ENCODE peak calls at places on chromosomes 6 and 20, in eight cellular contexts. O, Z, J, D, K, R, P and W are unnamed samples.

GRCh38 chr20:38997622-38998021 is 35.5 kb downstream of the DHX35 start:
- DNase-seq in O (no peak), Z (no peak), J (no peak), D (no peak), K (no peak), R (no peak), P (peak), W (no peak)

GRCh38 chr20:4373454-4373853 is 348.3 kb upstream of the PRND start:
- DNase-seq in O (no peak), Z (no peak), J (no peak), D (no peak), K (no peak), R (no peak), P (no peak), W (no peak)

GRCh38 chr6:18218233-18218632 is 46.1 kb downstream of the DEK start:
- DNase-seq in O (no peak), Z (no peak), J (no peak), D (no peak), K (no peak), R (no peak), P (no peak), W (no peak)

GRCh38 chr6:135115411-135116293 is 61.0 kb upstream of the HBS1L start:
- DNase-seq in O (no peak), Z (no peak), J (no peak), D (no peak), K (no peak), R (no peak), P (no peak), W (no peak)

GRCh38 chr6:116975600-116975999 is 98.6 kb downstream of the RFX6 start:
- DNase-seq in O (no peak), Z (no peak), J (no peak), D (no peak), K (no peak), R (no peak), P (no peak), W (no peak)

GRCh38 chr6:43159599-43159998 is 11.5 kb upstream of the SRF start:
- DNase-seq in O (no peak), Z (no peak), J (no peak), D (no peak), K (no peak), R (no peak), P (no peak), W (no peak)

GRCh38 chr6:91565207-91565606 is 978.3 kb upstream of the MAP3K7 start:
- DNase-seq in O (no peak), Z (no peak), J (no peak), D (no peak), K (no peak), R (no peak), P (no peak), W (no peak)

GRCh38 chr6:28117386-28118050 is 6.9 kb upstream of the ZSCAN16 start:
- DNase-seq in O (no peak), Z (no peak), J (no peak), D (no peak), K (no peak), R (no peak), P (no peak), W (no peak)

GRCh38 chr6:124962617-124963415 is 579 bp downstream of the RNF217 start:
- DNase-seq in O (peak), Z (peak), J (peak), D (peak), K (peak), R (peak), P (peak), W (no peak)

GRCh38 chr20:53883098-53883762 is 187.2 kb downstream of the BCAS1 start:
- DNase-seq in O (no peak), Z (no peak), J (no peak), D (peak), K (no peak), R (no peak), P (no peak), W (no peak)

GRCh38 chr6:84356907-84357306 is 129.5 kb upstream of the CEP162 start:
- DNase-seq in O (no peak), Z (peak), J (no peak), D (no peak), K (no peak), R (no peak), P (no peak), W (no peak)

GRCh38 chr6:28303570-28303969 is 22.2 kb downstream of the PGBD1 start:
- DNase-seq in O (no peak), Z (no peak), J (no peak), D (no peak), K (no peak), R (no peak), P (no peak), W (no peak)

GRCh38 chr20:45860573-45861011 is 3.2 kb downstream of the ZSWIM3 start:
- DNase-seq in O (no peak), Z (no peak), J (no peak), D (peak), K (no peak), R (no peak), P (no peak), W (no peak)

GRCh38 chr20:31933698-31934097 is 18.1 kb downstream of the PDRG1 start:
- DNase-seq in O (no peak), Z (no peak), J (no peak), D (no peak), K (no peak), R (no peak), P (no peak), W (no peak)

GRCh38 chr20:41462372-41463161 is 95.9 kb upstream of the EMILIN3 start:
- DNase-seq in O (no peak), Z (no peak), J (no peak), D (no peak), K (no peak), R (no peak), P (no peak), W (no peak)

GRCh38 chr20:62321521-62321948 is 18.7 kb downstream of the ADRM1 start:
- DNase-seq in O (no peak), Z (no peak), J (no peak), D (peak), K (no peak), R (no peak), P (peak), W (no peak)

GRCh38 chr6:42720739-42721138 is 1.7 kb downstream of the PRPH2 start:
- DNase-seq in O (peak), Z (no peak), J (no peak), D (no peak), K (no peak), R (no peak), P (no peak), W (no peak)

GRCh38 chr6:109834595-109835437 is 143.3 kb upstream of the GPR6 start:
- DNase-seq in O (no peak), Z (no peak), J (no peak), D (no peak), K (no peak), R (no peak), P (no peak), W (no peak)

GRCh38 chr6:90184334-90185298 is 112.0 kb downstream of the BACH2 start:
- DNase-seq in O (no peak), Z (no peak), J (no peak), D (no peak), K (no peak), R (no peak), P (no peak), W (no peak)

GRCh38 chr20:33673411-33674293 is 576 bp downstream of the NECAB3 start:
- DNase-seq in O (peak), Z (no peak), J (no peak), D (no peak), K (no peak), R (no peak), P (peak), W (no peak)

GRCh38 chr6:7047966-7048365 is 59.8 kb upstream of the RREB1 start:
- DNase-seq in O (no peak), Z (no peak), J (no peak), D (peak), K (no peak), R (no peak), P (no peak), W (no peak)

GRCh38 chr6:1767481-1768246 is 157.9 kb downstream of the FOXC1 start:
- DNase-seq in O (no peak), Z (peak), J (no peak), D (peak), K (no peak), R (no peak), P (no peak), W (no peak)

GRCh38 chr6:139378882-139379341 is 4.5 kb upstream of the CITED2 start:
- DNase-seq in O (no peak), Z (no peak), J (no peak), D (peak), K (no peak), R (no peak), P (no peak), W (peak)

GRCh38 chr6:101195581-101195980 is 197.9 kb upstream of the GRIK2 start:
- DNase-seq in O (no peak), Z (no peak), J (no peak), D (no peak), K (no peak), R (no peak), P (no peak), W (no peak)

GRCh38 chr6:139277161-139277560 is 14.6 kb downstream of the TXLNB start:
- DNase-seq in O (no peak), Z (no peak), J (no peak), D (no peak), K (no peak), R (no peak), P (no peak), W (no peak)

GRCh38 chr6:158560787-158561246 is 926 bp downstream of the TMEM181 start:
- DNase-seq in O (no peak), Z (no peak), J (peak), D (no peak), K (no peak), R (no peak), P (no peak), W (no peak)

GRCh38 chr6:157925771-157926170 is 55.9 kb upstream of the SYNJ2 start:
- DNase-seq in O (no peak), Z (no peak), J (no peak), D (no peak), K (no peak), R (no peak), P (no peak), W (no peak)

GRCh38 chr6:38804368-38804767 is 89.3 kb downstream of the DNAH8 start:
- DNase-seq in O (no peak), Z (no peak), J (no peak), D (no peak), K (no peak), R (no peak), P (no peak), W (no peak)

GRCh38 chr20:38167851-38168760 is 3.0 kb upstream of the TGM2 start:
- DNase-seq in O (peak), Z (peak), J (peak), D (peak), K (peak), R (peak), P (no peak), W (no peak)

GRCh38 chr6:149032318-149032598 is 285.3 kb upstream of the TAB2 start:
- DNase-seq in O (no peak), Z (no peak), J (no peak), D (no peak), K (no peak), R (no peak), P (no peak), W (no peak)

GRCh38 chr6:33872761-33873160 is 69.0 kb upstream of the MLN start:
- DNase-seq in O (no peak), Z (no peak), J (no peak), D (no peak), K (no peak), R (no peak), P (no peak), W (no peak)

GRCh38 chr6:86756623-86757246 is 180.6 kb upstream of the HTR1E start:
- DNase-seq in O (no peak), Z (no peak), J (no peak), D (no peak), K (no peak), R (no peak), P (no peak), W (no peak)

GRCh38 chr20:641516-641913 is 11.5 kb downstream of the SRXN1 start:
- DNase-seq in O (no peak), Z (no peak), J (no peak), D (peak), K (no peak), R (no peak), P (no peak), W (no peak)

GRCh38 chr6:76420094-76420493 is 347.6 kb upstream of the IMPG1 start:
- DNase-seq in O (no peak), Z (no peak), J (no peak), D (no peak), K (no peak), R (no peak), P (no peak), W (no peak)

GRCh38 chr6:142926494-142927273 is 18.3 kb downstream of the HIVEP2 start:
- DNase-seq in O (peak), Z (peak), J (peak), D (peak), K (peak), R (peak), P (peak), W (peak)

GRCh38 chr6:30151580-30151979 is 9.4 kb downstream of the TRIM10 start:
- DNase-seq in O (no peak), Z (no peak), J (no peak), D (no peak), K (no peak), R (no peak), P (no peak), W (no peak)

GRCh38 chr6:64439274-64439673 is 803.7 kb downstream of the PHF3 start:
- DNase-seq in O (no peak), Z (no peak), J (no peak), D (no peak), K (no peak), R (no peak), P (no peak), W (no peak)

GRCh38 chr6:117976030-117976651 is 69.1 kb downstream of the SLC35F1 start:
- DNase-seq in O (no peak), Z (no peak), J (no peak), D (peak), K (no peak), R (no peak), P (no peak), W (no peak)

GRCh38 chr6:88963139-88964090 is at the start of gene RNGTT:
- DNase-seq in O (peak), Z (peak), J (peak), D (peak), K (peak), R (peak), P (peak), W (peak)
- TF ChIP-seq POLR2A in O (peak), Z (peak), J (no peak), D (peak), K (no peak), R (no peak), P (peak), W (no peak)

DNA sequence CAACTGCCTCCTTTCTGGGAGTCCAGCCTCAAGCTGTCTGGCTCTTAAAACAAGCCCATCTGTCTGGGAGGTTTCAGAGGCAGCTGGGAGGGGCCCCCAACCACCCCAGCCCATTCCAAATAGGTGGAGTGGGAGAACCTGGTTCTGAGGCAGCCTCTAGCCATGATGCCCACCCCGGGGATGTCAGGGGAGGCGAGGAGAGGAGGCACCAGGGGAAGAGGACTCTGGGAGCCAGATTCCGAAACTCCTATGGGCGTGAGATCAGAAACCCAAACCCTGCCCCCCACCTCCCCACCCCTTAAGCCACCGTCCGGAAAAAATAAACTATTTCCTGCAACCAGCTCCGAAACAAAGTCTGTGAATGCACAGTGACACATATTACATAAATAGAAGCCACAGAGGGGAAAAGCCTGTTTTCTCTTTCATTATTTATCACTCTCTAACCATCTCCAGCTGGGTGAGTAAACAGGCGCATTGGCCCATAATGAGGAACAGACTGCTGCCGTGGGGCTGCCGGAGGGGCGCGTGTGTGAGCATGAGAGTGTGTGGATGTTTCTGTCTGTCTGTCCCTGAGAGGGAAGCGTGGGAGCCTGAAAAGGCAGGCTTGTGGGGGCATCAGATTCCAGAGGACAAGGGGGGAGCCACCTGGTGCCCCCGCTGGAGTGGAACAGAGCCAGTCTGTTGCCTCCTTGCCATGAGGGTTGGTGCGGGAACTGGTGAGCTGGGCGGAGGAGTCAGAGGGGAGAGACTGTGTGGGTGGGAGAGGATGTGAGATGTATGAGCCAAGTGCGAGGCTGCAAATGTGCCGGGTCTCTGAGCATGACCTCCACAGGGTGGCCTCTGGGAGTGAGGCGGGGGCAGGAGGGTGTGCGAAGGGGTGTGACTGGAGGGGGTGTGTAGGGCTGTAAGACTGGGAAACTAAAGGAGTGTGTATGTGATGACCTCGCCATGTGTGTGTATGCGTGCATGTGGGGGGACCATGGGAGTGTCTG is 14.3 kb upstream of the FOXP4 start:
- DNase-seq in O (no peak), Z (no peak), J (peak), D (no peak), K (no peak), R (peak), P (peak), W (peak)
- TF ChIP-seq POLR2A in O (no peak), Z (no peak), J (no peak), D (no peak), K (no peak), R (no peak), P (peak), W (no peak)

GRCh38 chr6:47477497-47478232 is at the start of gene CD2AP:
- DNase-seq in O (peak), Z (peak), J (peak), D (peak), K (peak), R (peak), P (peak), W (peak)
- TF ChIP-seq POLR2A in O (peak), Z (peak), J (no peak), D (peak), K (peak), R (peak), P (peak), W (peak)

GRCh38 chr6:133958782-133959181 is 5.8 kb downstream of the TBPL1 start:
- DNase-seq in O (no peak), Z (no peak), J (no peak), D (no peak), K (no peak), R (no peak), P (no peak), W (no peak)

GRCh38 chr6:133961831-133962230 is 8.8 kb downstream of the TBPL1 start:
- DNase-seq in O (no peak), Z (no peak), J (no peak), D (no peak), K (no peak), R (no peak), P (no peak), W (no peak)

GRCh38 chr6:133956413-133957049 is 3.5 kb downstream of the TBPL1 start:
- DNase-seq in O (no peak), Z (no peak), J (no peak), D (no peak), K (no peak), R (no peak), P (no peak), W (no peak)

GRCh38 chr6:133957780-133958242 is 4.8 kb downstream of the TBPL1 start:
- DNase-seq in O (no peak), Z (no peak), J (no peak), D (no peak), K (no peak), R (no peak), P (no peak), W (no peak)

DNA sequence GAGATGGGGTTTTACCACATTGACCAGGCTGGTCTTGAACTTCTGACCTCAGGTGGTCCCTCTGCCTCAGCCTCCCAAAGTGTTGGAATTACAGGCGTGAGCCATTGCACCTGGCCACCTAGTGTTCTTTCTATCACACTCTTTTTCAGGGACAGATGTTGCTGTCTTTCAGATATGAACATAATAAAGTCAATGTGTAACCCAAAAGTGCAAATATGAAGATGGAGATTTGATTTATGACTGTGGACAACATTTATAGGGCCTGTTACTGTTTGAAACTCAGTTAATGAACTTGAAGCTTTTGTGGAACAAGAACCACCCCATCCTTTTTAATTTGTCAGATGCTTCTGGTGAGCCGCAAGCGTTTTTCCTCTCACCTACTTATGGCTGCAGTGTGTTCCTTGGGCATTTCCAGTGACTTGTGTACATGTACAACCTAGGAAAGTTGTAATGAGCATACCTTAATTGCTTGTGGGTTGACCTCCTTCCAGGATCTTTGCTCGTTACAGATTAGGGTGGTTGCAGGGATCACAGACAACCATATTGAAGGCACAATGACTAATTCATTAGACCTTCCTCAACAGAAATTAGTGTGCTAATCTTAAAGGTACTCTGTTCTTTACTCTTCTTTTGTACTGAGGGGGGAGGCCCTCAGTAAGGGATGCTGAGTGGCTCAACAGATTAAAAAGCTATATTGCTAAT is 6.8 kb downstream of the TBPL1 start:
- DNase-seq in O (no peak), Z (no peak), J (no peak), D (no peak), K (no peak), R (no peak), P (no peak), W (no peak)
- TF ChIP-seq POLR2A in O (no peak), Z (no peak), J (no peak), D (no peak), K (no peak), R (no peak), P (no peak), W (no peak)

DNA sequence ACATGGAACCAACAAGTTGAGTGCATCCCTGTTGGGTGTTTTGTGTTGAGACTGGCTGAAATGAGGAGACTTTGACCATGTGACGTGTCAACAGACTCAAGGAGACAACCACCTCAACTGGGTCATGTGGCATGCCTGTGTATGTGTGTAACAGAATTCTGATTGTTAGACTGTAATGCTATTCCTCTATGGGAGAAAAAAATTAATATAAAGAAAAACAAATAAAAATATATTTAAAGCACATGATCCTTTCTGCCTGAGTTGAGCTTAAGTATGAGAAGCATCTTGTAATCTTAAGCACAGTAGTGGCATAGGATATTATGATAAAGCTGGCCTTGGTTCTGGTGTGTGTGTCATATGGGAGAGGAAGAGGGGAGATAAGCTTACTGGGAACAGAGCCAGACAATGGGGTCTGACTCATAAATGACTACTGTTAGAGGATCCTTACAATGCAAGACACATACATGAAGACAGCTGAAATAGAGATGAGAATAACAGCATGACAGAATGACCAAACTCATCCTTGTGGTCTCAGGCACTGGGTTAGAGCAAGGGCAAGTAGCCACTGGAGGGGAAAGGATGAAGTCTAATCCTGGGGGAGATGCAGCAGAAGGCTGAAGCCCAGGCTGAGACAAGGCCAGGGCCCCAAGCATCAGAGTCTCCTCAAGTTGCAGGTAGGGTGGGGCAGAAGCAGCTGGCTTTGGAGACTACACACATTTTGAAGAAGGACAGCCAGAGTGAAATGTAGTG is 9.2 kb downstream of the TP53INP2 start:
- DNase-seq in O (peak), Z (no peak), J (no peak), D (peak), K (no peak), R (peak), P (no peak), W (no peak)
- TF ChIP-seq POLR2A in O (no peak), Z (no peak), J (no peak), D (no peak), K (no peak), R (no peak), P (peak), W (no peak)